ENCODE peak calls at places on chromosomes 11 and 22, in six cellular contexts. B, D, X, A, C and Z are unnamed samples.

GRCh38 chr11:114208371-114208770 is 87.8 kb upstream of the NNMT start:
- DNase-seq in B (no peak), A (no peak), X (no peak), D (no peak), C (no peak), Z (no peak)

GRCh38 chr11:33320814-33321330 is 63.7 kb downstream of the HIPK3 start:
- DNase-seq in D (no peak), C (no peak), B (no peak), A (no peak), X (no peak), Z (no peak)

GRCh38 chr11:117816151-117816741 is 8.3 kb downstream of the FXYD2 start:
- DNase-seq in C (peak; percentile 54), B (no peak), D (no peak), A (no peak), X (peak; percentile 70), Z (no peak)

GRCh38 chr11:12863605-12864121 is 145.5 kb upstream of the RASSF10 start:
- DNase-seq in C (no peak), A (no peak), B (no peak), X (no peak), D (no peak), Z (no peak)

GRCh38 chr11:10599388-10600175 is 31.1 kb upstream of the LYVE1 start:
- DNase-seq in B (no peak), A (no peak), X (no peak), D (no peak), C (peak; percentile 83), Z (no peak)

GRCh38 chr11:114076974-114077373 is 17.5 kb downstream of the ZBTB16 start:
- DNase-seq in C (no peak), B (no peak), A (no peak), D (no peak), X (no peak), Z (no peak)

GRCh38 chr11:1564535-1565172 is 7.4 kb downstream of the DUSP8 start:
- DNase-seq in D (no peak), C (peak; percentile 75), A (peak; percentile 16), X (peak; percentile 90), B (no peak), Z (no peak)

GRCh38 chr11:109338131-109338530 is 83.9 kb upstream of the C11orf87 start:
- DNase-seq in C (no peak), D (no peak), B (no peak), X (no peak), A (no peak), Z (no peak)

GRCh38 chr22:31046591-31047226 is 34.4 kb upstream of the SMTN start:
- DNase-seq in X (peak; percentile 37), C (peak; percentile 84), D (no peak), B (no peak), A (no peak), Z (no peak)

GRCh38 chr11:120546312-120547205 is 35.0 kb downstream of the GRIK4 start:
- DNase-seq in C (peak; percentile 69), B (no peak), A (no peak), D (no peak), X (peak; percentile 64), Z (peak; percentile 46)

GRCh38 chr11:104918113-104918824 is 20.0 kb upstream of the CASP12 start:
- DNase-seq in X (no peak), A (no peak), D (no peak), C (no peak), B (no peak), Z (no peak)

GRCh38 chr11:61866231-61866957 is 25.0 kb downstream of the FADS3 start:
- DNase-seq in D (no peak), X (no peak), C (peak; percentile 37), B (no peak), A (no peak), Z (no peak)

GRCh38 chr11:78821371-78822306 is 247.0 kb upstream of the NARS2 start:
- DNase-seq in C (no peak), A (no peak), D (no peak), B (no peak), X (no peak), Z (no peak)

GRCh38 chr11:60753309-60753708 is 3.4 kb upstream of the MS4A15 start:
- DNase-seq in A (no peak), D (no peak), C (no peak), B (no peak), X (no peak), Z (no peak)

GRCh38 chr11:122317337-122317736 is 201.3 kb upstream of the BLID start:
- DNase-seq in X (no peak), C (no peak), A (no peak), B (no peak), D (no peak), Z (no peak)

GRCh38 chr11:92388380-92388779 is 163.8 kb downstream of the FAT3 start:
- DNase-seq in D (peak; percentile 5), X (no peak), A (no peak), C (no peak), B (no peak), Z (no peak)

GRCh38 chr22:28594784-28595324 is 84.8 kb downstream of the TTC28 start:
- DNase-seq in D (peak; percentile 9), A (peak; percentile 62), C (no peak), X (no peak), B (no peak), Z (no peak)

GRCh38 chr11:120108785-120109168 is 29.1 kb downstream of the TRIM29 start:
- DNase-seq in D (no peak), B (no peak), C (no peak), X (no peak), A (no peak), Z (no peak)

GRCh38 chr22:47452184-47452583 is 689.7 kb downstream of the TBC1D22A start:
- DNase-seq in X (no peak), C (no peak), D (peak; percentile 10), B (no peak), A (peak; percentile 49), Z (no peak)

GRCh38 chr11:120853435-120853834 is 170.5 kb upstream of the TBCEL start:
- DNase-seq in A (no peak), C (no peak), D (no peak), B (no peak), X (no peak), Z (no peak)

GRCh38 chr11:61956191-61957027 is 6.3 kb downstream of the BEST1 start:
- DNase-seq in B (no peak), X (no peak), D (no peak), A (no peak), C (no peak), Z (no peak)

GRCh38 chr11:24903555-24903954 is 406.7 kb downstream of the LUZP2 start:
- DNase-seq in B (no peak), C (no peak), A (no peak), D (no peak), X (no peak), Z (no peak)

GRCh38 chr11:70611166-70611565 is 212.8 kb downstream of the CTTN start:
- DNase-seq in C (peak; percentile 27), D (no peak), X (no peak), B (no peak), A (no peak), Z (no peak)

GRCh38 chr22:45033136-45033535 is 23.3 kb upstream of the PHF21B start:
- DNase-seq in B (no peak), D (no peak), A (no peak), C (no peak), X (no peak), Z (no peak)

GRCh38 chr11:22830082-22830414 is 447 bp upstream of the SVIP start:
- DNase-seq in B (no peak), A (no peak), D (no peak), C (no peak), X (no peak), Z (no peak)
- TF ChIP-seq CTCF in B (no peak), A (no peak), D (no peak), C (no peak), X (no peak), Z (no peak)

GRCh38 chr11:68632802-68633201 is 51.5 kb upstream of the GAL start:
- DNase-seq in X (peak; percentile 87), B (no peak), A (peak; percentile 79), D (peak; percentile 51), C (no peak), Z (peak; percentile 68)
- TF ChIP-seq CTCF in X (peak; percentile 90), B (peak; percentile 53), A (peak; percentile 92), D (peak; percentile 69), C (no peak), Z (peak; percentile 30)

DNA sequence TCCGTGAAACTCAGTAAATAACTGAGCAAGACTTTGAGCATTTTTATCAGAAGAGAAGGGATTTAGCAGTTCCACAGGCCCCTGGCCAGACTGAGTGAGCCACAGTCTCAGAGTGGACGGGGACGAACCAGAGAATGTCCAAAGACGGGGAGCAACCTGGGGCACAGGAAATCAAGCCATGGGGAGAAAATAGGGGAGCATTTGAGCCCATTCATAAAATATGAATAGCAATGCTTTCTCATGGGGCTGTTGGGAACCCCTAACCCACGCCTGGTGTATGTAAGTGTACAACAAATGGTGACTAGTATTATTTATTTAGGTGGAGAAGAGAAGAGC is 3.6 kb upstream of the VSIG10L2 start:
- DNase-seq in C (no peak), A (no peak), D (no peak), X (no peak), B (no peak), Z (no peak)
- TF ChIP-seq CTCF in C (no peak), A (peak; percentile 59), D (peak; percentile 18), X (no peak), B (no peak), Z (peak; percentile 0)

GRCh38 chr22:26798433-26799065 is 141.2 kb downstream of the MIAT start:
- DNase-seq in D (no peak), A (no peak), X (peak; percentile 46), B (no peak), C (no peak), Z (no peak)

GRCh38 chr22:26796785-26797184 is 139.4 kb downstream of the MIAT start:
- DNase-seq in D (no peak), C (no peak), X (no peak), B (no peak), A (no peak), Z (no peak)

GRCh38 chr22:26801449-26801848 is 144.1 kb downstream of the MIAT start:
- DNase-seq in D (no peak), A (no peak), B (no peak), C (no peak), X (no peak), Z (no peak)

GRCh38 chr22:26800858-26801257 is 143.5 kb downstream of the MIAT start:
- DNase-seq in C (no peak), D (no peak), A (no peak), X (peak; percentile 84), B (no peak), Z (peak; percentile 3)

GRCh38 chr22:26797910-26798309 is 140.5 kb downstream of the MIAT start:
- DNase-seq in D (peak; percentile 13), B (no peak), X (peak; percentile 60), C (no peak), A (peak; percentile 22), Z (no peak)
- TF ChIP-seq CTCF in D (peak; percentile 30), B (no peak), X (peak; percentile 60), C (no peak), A (peak; percentile 68), Z (no peak)

GRCh38 chr22:48981671-48982070 is 846.0 kb downstream of the BRD1 start:
- DNase-seq in X (peak; percentile 20), B (no peak), A (no peak), C (no peak), D (no peak), Z (no peak)
- TF ChIP-seq CTCF in X (no peak), B (no peak), A (no peak), C (no peak), D (no peak), Z (no peak)

GRCh38 chr11:107898270-107898669 is 30.0 kb upstream of the RAB39A start:
- DNase-seq in B (no peak), C (no peak), D (peak; percentile 8), X (no peak), A (peak; percentile 32), Z (no peak)
- TF ChIP-seq CTCF in B (peak; percentile 75), C (peak; percentile 49), D (peak; percentile 53), X (peak; percentile 58), A (peak; percentile 65), Z (peak; percentile 28)